ENCODE peak calls at places on chromosomes 1 and 21, in five cellular contexts. W is GM12878, D is IMR-90, P is K562, O is A549. F is an unnamed sample.

GRCh38 chr1:2951856-2952255 is 69.4 kb upstream of the ACTRT2 start:
- DNase-seq in P (no peak), D (no peak), O (no peak), W (no peak), F (no peak)

GRCh38 chr1:225508538-225509375 is 80.9 kb upstream of the LBR start:
- DNase-seq in W (no peak), P (no peak), D (peak), O (peak), F (no peak)

GRCh38 chr1:80846966-80847365 is 953.8 kb upstream of the ADGRL2 start:
- DNase-seq in O (no peak), D (peak), P (no peak), W (no peak), F (no peak)

GRCh38 chr1:42419449-42419848 is 36.4 kb downstream of the ZMYND12 start:
- DNase-seq in D (no peak), W (no peak), O (no peak), P (no peak), F (no peak)

GRCh38 chr1:32249831-32250525 is 1.1 kb upstream of the LCK start:
- DNase-seq in O (no peak), W (peak), P (peak), D (peak), F (no peak)

GRCh38 chr1:41901551-41901950 is 17.2 kb downstream of the HIVEP3 start:
- DNase-seq in D (no peak), O (no peak), P (no peak), W (no peak), F (no peak)

GRCh38 chr1:246836169-246836568 is 95.6 kb downstream of the AHCTF1 start:
- DNase-seq in O (no peak), D (peak), P (no peak), W (no peak), F (peak)

GRCh38 chr1:13517193-13517812 is 3.5 kb upstream of the LRRC38 start:
- DNase-seq in P (peak), O (peak), D (no peak), W (no peak), F (peak)

GRCh38 chr1:21865943-21866628 is 54.0 kb downstream of the LDLRAD2 start:
- DNase-seq in P (peak), O (no peak), D (no peak), W (peak), F (peak)

GRCh38 chr1:118317836-118318614 is 133.0 kb upstream of the SPAG17 start:
- DNase-seq in P (no peak), D (no peak), W (no peak), O (no peak), F (no peak)

GRCh38 chr1:239125027-239125426 is 261.3 kb upstream of the CHRM3 start:
- DNase-seq in W (no peak), P (no peak), O (no peak), D (no peak), F (no peak)

GRCh38 chr1:205395616-205396015 is 26.2 kb downstream of the LEMD1 start:
- DNase-seq in O (no peak), P (no peak), D (no peak), W (no peak), F (no peak)

GRCh38 chr21:42844411-42845113 is 34.8 kb downstream of the WDR4 start:
- DNase-seq in W (no peak), D (no peak), O (no peak), P (no peak), F (peak)

GRCh38 chr1:46128336-46128735 is 4.1 kb downstream of the PIK3R3 start:
- DNase-seq in W (no peak), P (no peak), D (peak), O (peak), F (no peak)

GRCh38 chr1:6258675-6259074 is 2.2 kb downstream of the GPR153 start:
- DNase-seq in D (no peak), W (no peak), P (no peak), O (no peak), F (no peak)

GRCh38 chr1:68379085-68379478 is 70.7 kb downstream of the RPE65 start:
- DNase-seq in O (no peak), W (no peak), P (no peak), D (no peak), F (no peak)

GRCh38 chr1:68376441-68376840 is 73.3 kb downstream of the RPE65 start:
- DNase-seq in D (no peak), P (no peak), O (no peak), W (no peak), F (no peak)

GRCh38 chr1:68375919-68376318 is 73.8 kb downstream of the RPE65 start:
- DNase-seq in O (no peak), W (no peak), D (peak), P (no peak), F (no peak)

GRCh38 chr1:68377098-68377497 is 72.7 kb downstream of the RPE65 start:
- DNase-seq in W (no peak), O (no peak), P (no peak), D (no peak), F (no peak)

DNA sequence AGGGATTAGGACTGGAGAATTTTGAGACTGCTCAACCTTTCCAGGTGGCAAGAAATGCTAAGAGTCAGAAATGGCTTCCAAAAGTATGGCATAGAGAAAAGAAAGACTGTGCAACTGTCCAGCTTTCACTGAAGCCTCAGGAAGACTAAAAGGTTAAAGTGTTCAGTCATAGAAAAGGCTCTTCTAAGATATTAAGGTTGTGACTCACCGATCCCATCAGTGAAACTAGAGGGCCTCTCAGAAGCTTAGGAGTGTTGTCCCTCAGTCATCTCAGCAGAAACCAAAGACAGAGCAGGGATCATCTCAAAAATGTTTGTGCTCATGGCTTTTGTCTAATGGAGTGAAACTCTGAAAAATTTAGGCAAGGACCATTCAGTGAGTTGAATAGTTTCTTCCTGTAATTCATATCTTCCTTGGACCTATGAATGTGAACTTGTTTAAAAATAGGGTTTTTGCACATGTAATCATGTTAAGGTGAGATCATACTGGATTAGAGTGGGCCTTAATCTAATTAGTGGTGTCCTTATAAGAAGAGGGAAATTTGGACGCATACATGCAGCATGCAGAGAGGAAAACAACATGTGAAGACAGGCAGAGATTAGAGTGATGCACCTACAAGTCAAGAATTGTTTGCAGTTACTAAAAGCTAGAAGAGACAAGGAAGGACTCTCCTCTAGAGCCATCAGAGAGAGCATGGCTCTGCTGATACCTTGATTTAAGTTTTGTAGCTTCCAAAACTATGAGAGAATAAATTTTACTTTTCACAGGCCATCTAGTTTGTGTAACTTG is 71.3 kb downstream of the RPE65 start:
- DNase-seq in W (no peak), P (no peak), O (no peak), D (peak), F (no peak)
- TF ChIP-seq RFX5 in W (no peak), P (no peak), O (no peak), D (no peak), F (no peak)

DNA sequence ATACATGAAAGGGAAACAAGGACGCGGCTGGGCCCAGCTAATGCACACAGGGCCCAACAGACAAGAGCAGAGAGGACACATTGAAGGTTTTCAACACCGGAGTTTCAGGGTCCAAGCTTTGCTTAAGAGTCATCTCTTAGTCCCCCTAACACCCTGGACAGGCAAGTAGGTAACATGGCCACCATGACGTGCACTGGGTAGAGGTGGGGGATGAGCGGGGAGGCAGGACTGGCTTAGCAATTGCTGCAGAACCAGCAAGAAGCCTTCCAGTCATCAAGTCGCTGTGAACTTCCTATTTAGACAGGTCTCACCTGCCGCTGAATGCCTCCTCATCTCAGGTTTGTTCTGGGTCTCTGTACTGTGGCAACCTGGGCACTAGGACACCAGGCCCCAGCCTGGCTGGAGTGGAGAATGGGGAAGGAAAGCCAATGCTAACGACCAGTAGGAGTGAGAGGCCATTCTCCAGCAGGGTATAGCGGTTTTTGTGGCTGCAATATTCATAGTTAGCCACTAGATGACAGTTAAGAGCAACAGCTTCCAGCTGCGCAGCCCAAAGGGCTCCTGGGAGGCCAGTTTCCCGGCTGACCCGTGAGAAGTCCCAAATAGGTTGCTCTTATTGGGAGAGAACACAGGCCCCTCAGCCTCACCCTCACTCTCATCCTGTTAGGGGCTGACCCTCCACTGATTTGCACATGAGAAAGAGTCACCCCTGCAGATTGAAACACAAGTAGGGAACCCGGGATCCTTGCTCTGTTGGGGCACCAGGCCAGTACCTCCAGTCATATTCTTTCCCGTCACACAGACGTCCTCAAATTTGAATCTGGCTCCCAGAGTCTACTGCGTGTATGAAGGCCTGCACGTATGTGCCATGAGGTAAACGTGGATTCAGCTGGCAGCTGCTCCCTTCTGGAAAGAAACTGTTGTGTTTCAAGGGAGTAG is 6.0 kb upstream of the PIGC start:
- DNase-seq in W (no peak), D (peak), O (peak), P (peak), F (peak)
- TF ChIP-seq RCOR1 in W (no peak), D (no peak), O (no peak), P (peak), F (no peak)

GRCh38 chr1:67114162-67114561 is 20.6 kb downstream of the C1orf141 start:
- DNase-seq in W (no peak), O (no peak), D (no peak), P (no peak), F (no peak)

GRCh38 chr1:67105508-67105907 is 29.3 kb downstream of the C1orf141 start:
- DNase-seq in W (no peak), O (no peak), P (no peak), D (no peak), F (no peak)

GRCh38 chr1:67110352-67110751 is 24.4 kb downstream of the C1orf141 start:
- DNase-seq in W (no peak), O (no peak), P (no peak), D (no peak), F (no peak)
- TF ChIP-seq USF2 in W (no peak), O (no peak), P (no peak), D (no peak), F (no peak)

GRCh38 chr1:112371770-112372169 is 24.2 kb upstream of the CTTNBP2NL start:
- DNase-seq in O (no peak), P (no peak), W (no peak), D (peak), F (no peak)
- TF ChIP-seq RFX5 in O (no peak), P (no peak), W (no peak), D (no peak), F (no peak)

DNA sequence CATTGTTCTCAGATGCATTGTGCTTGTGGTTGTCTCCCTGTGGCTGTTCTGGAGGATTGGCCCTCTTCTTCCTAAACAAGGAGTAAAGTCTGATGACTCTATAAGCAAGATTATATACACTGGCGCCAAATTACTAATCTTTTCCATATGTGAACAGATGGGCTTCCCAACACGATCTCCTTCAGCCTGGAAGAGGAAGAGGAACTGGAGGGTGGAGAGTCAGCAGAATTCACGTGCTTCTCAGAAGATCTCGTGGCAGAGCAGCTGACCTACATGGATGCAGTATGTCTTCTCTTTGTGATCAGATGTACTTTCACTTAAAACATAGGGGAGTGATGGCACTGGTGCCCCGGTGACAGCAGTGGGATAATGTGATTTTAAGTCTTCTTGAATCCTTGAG is 78.7 kb downstream of the RGL1 start:
- DNase-seq in O (no peak), D (no peak), P (no peak), W (no peak), F (no peak)
- TF ChIP-seq RCOR1 in O (no peak), D (no peak), P (no peak), W (no peak), F (no peak)

DNA sequence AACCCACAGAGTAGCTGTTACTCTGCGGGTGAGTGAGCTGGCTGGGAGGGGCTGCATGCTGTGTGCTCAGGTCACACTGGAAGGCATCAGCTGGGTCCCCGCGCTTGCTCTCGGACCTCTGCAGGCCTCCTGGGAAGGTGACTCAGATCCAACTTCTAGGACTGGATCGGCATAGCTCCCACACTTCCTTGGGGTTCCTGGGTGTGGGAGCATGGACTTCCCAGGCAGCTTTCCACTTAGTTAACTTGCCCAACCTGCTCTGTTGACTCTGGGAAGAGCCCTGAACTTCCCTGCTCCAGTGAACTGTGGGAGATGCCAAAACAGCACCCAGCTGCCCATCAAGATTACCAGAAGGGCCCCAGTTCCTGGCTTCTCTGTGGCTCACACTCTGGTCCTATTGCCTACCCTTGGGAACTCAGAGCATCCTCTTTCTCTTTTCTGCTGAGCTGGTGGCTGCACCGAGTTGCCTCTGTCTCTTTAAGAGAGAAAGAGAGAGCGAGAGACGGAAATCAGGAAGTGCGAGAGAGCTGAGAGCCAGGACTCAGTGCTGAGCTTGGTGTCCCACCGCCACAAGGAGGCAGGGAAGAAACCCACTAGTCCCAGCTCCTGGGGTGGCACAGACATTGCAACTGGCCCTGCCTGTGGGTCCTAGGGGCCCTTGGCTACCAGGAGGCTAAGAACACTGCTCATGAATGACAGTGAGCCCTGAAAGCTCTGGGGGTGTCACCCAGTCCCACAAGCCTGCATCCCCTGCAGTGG is at the start of gene IKBKE:
- DNase-seq in D (peak), W (no peak), O (peak), P (peak), F (no peak)
- TF ChIP-seq USF2 in D (no peak), W (no peak), O (no peak), P (no peak), F (no peak)

DNA sequence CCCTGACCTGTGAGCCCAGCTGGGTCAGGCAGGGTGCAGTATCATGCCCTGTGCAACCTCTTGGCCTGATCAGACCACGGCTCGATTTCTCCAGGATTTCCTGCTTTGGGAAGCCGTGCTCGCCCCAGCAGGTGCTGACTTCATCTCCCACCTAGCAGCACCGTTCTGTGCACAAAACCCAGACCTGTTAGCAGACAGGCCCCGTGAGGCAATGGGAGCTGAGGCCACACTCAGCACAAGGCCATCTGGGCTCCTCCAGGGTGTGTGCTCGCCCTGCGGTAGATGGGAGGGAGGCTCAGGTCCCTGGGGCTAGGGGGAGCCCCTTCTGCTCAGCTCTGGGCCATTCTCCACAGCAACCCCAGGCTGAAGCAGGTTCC is 29.6 kb downstream of the SLC19A1 start:
- DNase-seq in P (no peak), W (no peak), D (no peak), O (no peak), F (no peak)
- TF ChIP-seq RFX5 in P (no peak), W (no peak), D (no peak), O (no peak), F (no peak)

GRCh38 chr1:10484519-10484918 is 9.8 kb downstream of the PEX14 start:
- DNase-seq in W (no peak), P (no peak), D (no peak), O (no peak), F (no peak)
- TF ChIP-seq RCOR1 in W (no peak), P (no peak), D (no peak), O (no peak), F (no peak)

DNA sequence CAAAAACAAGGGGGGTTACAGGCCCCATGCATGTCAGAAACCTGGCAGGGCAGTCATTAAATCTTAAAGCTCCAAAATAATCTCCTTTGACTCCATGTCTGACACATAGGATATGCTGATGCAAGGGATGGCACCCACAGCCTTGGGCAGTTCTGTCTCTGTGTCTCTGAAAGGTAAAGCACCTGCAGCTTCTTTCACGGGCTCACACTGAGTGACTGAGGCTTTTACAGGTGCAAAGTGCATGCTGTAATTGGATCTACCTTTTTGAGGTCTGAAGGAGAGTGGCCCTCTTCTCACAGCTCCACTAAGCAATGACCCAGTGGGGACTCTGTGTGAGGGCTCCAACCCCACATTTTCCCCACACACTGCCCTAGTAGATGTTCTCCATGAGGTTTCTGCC is 1309.0 kb upstream of the B3GALT2 start:
- DNase-seq in O (no peak), P (no peak), D (no peak), W (no peak), F (no peak)
- TF ChIP-seq USF2 in O (no peak), P (no peak), D (no peak), W (no peak), F (no peak)